ENCODE peak calls at places on chromosomes 4 and X, in eight cellular contexts. P is ureter; M is PC-9; K is AG20443; A is tibial artery; U is hepatic stellate cell; C is colonic mucosa; S is naive thymus-derived CD4-positive, alpha-beta T cell. O is an unnamed sample.

GRCh38 chrX:13376857-13377441 is 57.1 kb upstream of the ATXN3L start:
- DNase-seq in U (peak), S (no peak), P (no peak), C (no peak), A (no peak), K (peak), M (no peak), O (peak)

GRCh38 chr4:185925910-185926360 is 113.9 kb upstream of the SORBS2 start:
- DNase-seq in K (no peak), U (no peak), A (no peak), S (no peak), C (no peak), P (no peak), M (no peak), O (no peak)

GRCh38 chr4:53688186-53688790 is 97.0 kb upstream of the LNX1 start:
- DNase-seq in M (peak), P (no peak), K (peak), U (peak), S (no peak), C (no peak), A (no peak), O (peak)

GRCh38 chr4:15027921-15028435 is 25.7 kb downstream of the CPEB2 start:
- DNase-seq in P (no peak), K (no peak), A (no peak), U (no peak), S (no peak), C (no peak), M (no peak), O (no peak)

GRCh38 chr4:145531193-145531592 is 49.5 kb downstream of the SMAD1 start:
- DNase-seq in K (no peak), C (no peak), A (no peak), P (no peak), M (no peak), S (no peak), U (no peak), O (no peak)

GRCh38 chr4:112060212-112060611 is 85.0 kb upstream of the FAM241A start:
- DNase-seq in M (no peak), P (no peak), A (no peak), U (no peak), S (no peak), K (peak), C (no peak), O (no peak)

GRCh38 chrX:154804957-154805695 is at the start of gene MPP1:
- DNase-seq in K (peak), C (peak), P (peak), U (peak), A (peak), S (peak), M (peak), O (peak)

GRCh38 chr4:167885872-167886271 is 206.5 kb upstream of the ANXA10 start:
- DNase-seq in C (no peak), P (no peak), K (no peak), A (no peak), M (no peak), S (no peak), U (no peak), O (no peak)

GRCh38 chr4:56434599-56435000 is 815 bp downstream of the PPAT start:
- DNase-seq in U (no peak), P (no peak), S (no peak), C (no peak), K (no peak), M (peak), A (no peak), O (no peak)

GRCh38 chrX:41445171-41445570 is 2.0 kb upstream of the NYX start:
- DNase-seq in P (no peak), S (no peak), K (no peak), C (no peak), U (no peak), A (no peak), M (no peak), O (no peak)

GRCh38 chr4:185774815-185775684 is 36.9 kb downstream of the SORBS2 start:
- DNase-seq in K (peak), U (peak), C (peak), M (no peak), A (peak), S (no peak), P (no peak), O (no peak)

GRCh38 chrX:134969726-134970125 is 21.1 kb upstream of the SMIM10 start:
- DNase-seq in M (no peak), U (no peak), P (no peak), A (no peak), S (no peak), K (peak), C (no peak), O (no peak)

GRCh38 chr4:90833698-90834097 is 706.5 kb downstream of the CCSER1 start:
- DNase-seq in U (no peak), K (no peak), A (no peak), C (no peak), S (no peak), M (no peak), P (no peak), O (no peak)